ENCODE peak calls at places on chromosomes 5 and 9, in eight cellular contexts. W, R, T, F, C, S, H and G are unnamed samples.

GRCh38 chr5:149550608-149551226 is 522 bp downstream of the CSNK1A1 start:
- DNase-seq in W (no peak), R (peak; percentile 25), T (peak; percentile 20), F (peak; percentile 28), C (peak; percentile 35), S (no peak), H (no peak), G (no peak)

GRCh38 chr9:134637696-134638502 is 3.7 kb upstream of the COL5A1 start:
- DNase-seq in W (no peak), R (no peak), T (no peak), F (no peak), C (no peak), S (no peak), H (no peak), G (no peak)

GRCh38 chr9:83992901-83993300 is 12.3 kb downstream of the RMI1 start:
- DNase-seq in W (no peak), R (no peak), T (no peak), F (no peak), C (no peak), S (no peak), H (no peak), G (no peak)

GRCh38 chr5:140310434-140310833 is 7.5 kb upstream of the PFDN1 start:
- DNase-seq in W (no peak), R (no peak), T (no peak), F (no peak), C (no peak), S (no peak), H (no peak), G (no peak)

GRCh38 chr9:137053944-137054931 is at the start of gene ENTPD2:
- DNase-seq in W (no peak), R (no peak), T (peak; percentile 86), F (peak; percentile 75), C (peak; percentile 87), S (no peak), H (no peak), G (no peak)

GRCh38 chr5:16160706-16161105 is 18.9 kb downstream of the MARCHF11 start:
- DNase-seq in W (no peak), R (no peak), T (peak; percentile 51), F (peak; percentile 26), C (no peak), S (no peak), H (peak; percentile 56), G (peak; percentile 22)

GRCh38 chr9:73741316-73741715 is 589.7 kb downstream of the ANXA1 start:
- DNase-seq in W (no peak), R (no peak), T (no peak), F (no peak), C (no peak), S (no peak), H (no peak), G (no peak)

GRCh38 chr5:6266671-6267197 is 111.6 kb downstream of the MED10 start:
- DNase-seq in W (no peak), R (no peak), T (no peak), F (no peak), C (no peak), S (no peak), H (no peak), G (no peak)

GRCh38 chr9:72362680-72363139 is 2.3 kb downstream of the ZFAND5 start:
- DNase-seq in W (peak; percentile 24), R (peak; percentile 54), T (peak; percentile 69), F (peak; percentile 50), C (peak; percentile 59), S (peak; percentile 91), H (no peak), G (no peak)

GRCh38 chr5:79193643-79194042 is 42.3 kb upstream of the JMY start:
- DNase-seq in W (no peak), R (no peak), T (no peak), F (no peak), C (no peak), S (no peak), H (no peak), G (no peak)

GRCh38 chr9:37026936-37027581 is 7.0 kb downstream of the PAX5 start:
- DNase-seq in W (no peak), R (no peak), T (no peak), F (no peak), C (no peak), S (no peak), H (no peak), G (no peak)

GRCh38 chr5:67050635-67051034 is 146.0 kb downstream of the CD180 start:
- DNase-seq in W (no peak), R (no peak), T (no peak), F (no peak), C (no peak), S (no peak), H (no peak), G (no peak)

GRCh38 chr9:89097219-89097618 is 81.4 kb downstream of the SHC3 start:
- DNase-seq in W (no peak), R (no peak), T (no peak), F (no peak), C (no peak), S (no peak), H (no peak), G (no peak)

GRCh38 chr5:118253401-118254061 is 734.8 kb downstream of the DTWD2 start:
- DNase-seq in W (no peak), R (no peak), T (no peak), F (no peak), C (no peak), S (no peak), H (no peak), G (no peak)

GRCh38 chr5:86885011-86885410 is 267.3 kb downstream of the COX7C start:
- DNase-seq in W (no peak), R (no peak), T (no peak), F (no peak), C (no peak), S (no peak), H (no peak), G (no peak)

GRCh38 chr5:66805514-66806430 is 209.6 kb downstream of the MAST4 start:
- DNase-seq in W (no peak), R (no peak), T (no peak), F (no peak), C (no peak), S (no peak), H (no peak), G (no peak)

GRCh38 chr9:70324963-70325362 is 66.2 kb downstream of the SMC5 start:
- DNase-seq in W (no peak), R (no peak), T (no peak), F (no peak), C (no peak), S (no peak), H (no peak), G (no peak)

GRCh38 chr5:141349917-141350619 is at the start of gene PCDHGB1:
- DNase-seq in W (no peak), R (no peak), T (peak; percentile 85), F (peak; percentile 68), C (peak; percentile 20), S (no peak), H (no peak), G (no peak)

GRCh38 chr9:130110166-130110565 is 56.5 kb downstream of the GPR107 start:
- DNase-seq in W (no peak), R (no peak), T (no peak), F (no peak), C (no peak), S (no peak), H (no peak), G (no peak)
- TF ChIP-seq CTCF in W (no peak), R (no peak), T (no peak), F (no peak), C (no peak), S (no peak), H (no peak), G (no peak)

GRCh38 chr5:151757233-151758140 is 944 bp downstream of the ATOX1 start:
- DNase-seq in W (peak; percentile 40), R (no peak), T (peak; percentile 42), F (peak; percentile 36), C (no peak), S (no peak), H (no peak), G (no peak)

GRCh38 chr5:151755383-151755782 is 3.0 kb downstream of the ATOX1 start:
- DNase-seq in W (no peak), R (no peak), T (no peak), F (no peak), C (no peak), S (no peak), H (no peak), G (no peak)

GRCh38 chr5:151758141-151758429 is 346 bp downstream of the ATOX1 start:
- DNase-seq in W (peak; percentile 23), R (no peak), T (no peak), F (no peak), C (peak; percentile 29), S (no peak), H (no peak), G (no peak)

GRCh38 chr5:151758430-151759241 is at the start of gene ATOX1:
- DNase-seq in W (peak; percentile 92), R (peak; percentile 93), T (peak; percentile 97), F (peak; percentile 99), C (peak; percentile 94), S (peak; percentile 91), H (no peak), G (peak; percentile 67)
- TF ChIP-seq CTCF in W (peak; percentile 5), R (peak; percentile 47), T (no peak), F (no peak), C (peak; percentile 61), S (peak; percentile 55), H (no peak), G (no peak)

GRCh38 chr9:99821187-99822095 is at the start of gene NR4A3:
- DNase-seq in W (peak; percentile 91), R (peak; percentile 94), T (peak; percentile 85), F (peak; percentile 77), C (peak; percentile 95), S (peak; percentile 93), H (peak; percentile 86), G (peak; percentile 97)

GRCh38 chr9:99819123-99819483 is 2.6 kb upstream of the NR4A3 start:
- DNase-seq in W (no peak), R (no peak), T (no peak), F (no peak), C (no peak), S (no peak), H (no peak), G (no peak)

GRCh38 chr9:99818439-99818992 is 3.2 kb upstream of the NR4A3 start:
- DNase-seq in W (no peak), R (no peak), T (no peak), F (no peak), C (no peak), S (no peak), H (no peak), G (no peak)

GRCh38 chr9:99820330-99821186 is 1.1 kb upstream of the NR4A3 start:
- DNase-seq in W (peak; percentile 50), R (peak; percentile 48), T (peak; percentile 73), F (peak; percentile 52), C (peak; percentile 66), S (peak; percentile 88), H (no peak), G (peak; percentile 73)

GRCh38 chr9:99819484-99820329 is 2.0 kb upstream of the NR4A3 start:
- DNase-seq in W (peak; percentile 97), R (peak; percentile 94), T (peak; percentile 95), F (peak; percentile 89), C (peak; percentile 92), S (peak; percentile 94), H (peak; percentile 69), G (peak; percentile 89)
- TF ChIP-seq CTCF in W (no peak), R (no peak), T (no peak), F (peak; percentile 15), C (no peak), S (no peak), H (no peak), G (peak; percentile 30)

DNA sequence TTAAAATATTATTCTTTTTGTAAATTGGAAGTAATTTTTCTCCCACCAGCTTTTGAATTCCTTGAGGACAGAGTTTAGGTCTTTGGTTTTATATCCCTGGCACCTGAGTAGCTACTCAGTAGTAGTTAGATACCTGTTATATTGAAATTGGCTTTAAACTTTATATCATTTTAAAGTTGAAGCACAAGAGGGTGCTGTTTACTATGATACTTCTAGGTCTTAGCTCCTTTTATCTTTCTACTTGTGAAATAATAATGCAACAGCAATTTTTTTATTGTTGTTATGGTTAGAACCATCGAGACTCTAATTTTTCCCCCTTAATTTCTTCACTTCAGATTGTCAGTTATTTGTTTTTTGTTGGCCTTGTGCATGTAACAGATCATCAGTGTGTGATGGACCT is 46.3 kb downstream of the AP3S1 start:
- DNase-seq in W (no peak), R (no peak), T (no peak), F (no peak), C (no peak), S (no peak), H (no peak), G (peak; percentile 11)
- TF ChIP-seq CTCF in W (no peak), R (peak; percentile 30), T (no peak), F (no peak), C (no peak), S (peak; percentile 25), H (no peak), G (peak; percentile 24)